ENCODE peak calls at places on chromosomes 16 and 17, in four cellular contexts. One of them, this sample, is unnamed.

GRCh38 chr17:3558603-3559269 is 1.1 kb upstream of the TRPV3 start:
- DNase-seq in prostate gland: no peak
- DNase-seq in mammary epithelial cell: peak
- DNase-seq in stomach: peak
- DNase-seq in this sample: peak

GRCh38 chr16:23254338-23254737 is 47.8 kb upstream of the SCNN1B start:
- DNase-seq in prostate gland: no peak
- DNase-seq in mammary epithelial cell: peak
- DNase-seq in stomach: no peak
- DNase-seq in this sample: no peak

GRCh38 chr16:62738631-62739030 is 702.4 kb upstream of the CDH8 start:
- DNase-seq in prostate gland: no peak
- DNase-seq in mammary epithelial cell: no peak
- DNase-seq in stomach: no peak
- DNase-seq in this sample: no peak

GRCh38 chr16:81531415-81531814 is 86.8 kb downstream of the CMIP start:
- DNase-seq in prostate gland: peak
- DNase-seq in mammary epithelial cell: peak
- DNase-seq in stomach: no peak
- DNase-seq in this sample: peak

GRCh38 chr16:22316411-22316811 is 19.2 kb downstream of the POLR3E start:
- DNase-seq in prostate gland: no peak
- DNase-seq in mammary epithelial cell: no peak
- DNase-seq in stomach: no peak
- DNase-seq in this sample: no peak

GRCh38 chr16:77499373-77500285 is 64.8 kb upstream of the ADAMTS18 start:
- DNase-seq in prostate gland: peak
- DNase-seq in mammary epithelial cell: peak
- DNase-seq in stomach: no peak
- DNase-seq in this sample: no peak

GRCh38 chr17:30291571-30292489 is at the start of gene BLMH:
- DNase-seq in prostate gland: peak
- DNase-seq in mammary epithelial cell: peak
- DNase-seq in stomach: peak
- DNase-seq in this sample: no peak

GRCh38 chr16:5882087-5882661 is 784.6 kb upstream of the EEF2KMT start:
- DNase-seq in prostate gland: no peak
- DNase-seq in mammary epithelial cell: no peak
- DNase-seq in stomach: no peak
- DNase-seq in this sample: no peak

GRCh38 chr17:81957691-81958432 is 3.1 kb downstream of the NOTUM start:
- DNase-seq in prostate gland: no peak
- DNase-seq in mammary epithelial cell: no peak
- DNase-seq in stomach: no peak
- DNase-seq in this sample: no peak

GRCh38 chr17:81693491-81694360 is 9.4 kb upstream of the MRPL12 start:
- DNase-seq in prostate gland: no peak
- DNase-seq in mammary epithelial cell: no peak
- DNase-seq in stomach: no peak
- DNase-seq in this sample: no peak

GRCh38 chr17:77580531-77580930 is 378.0 kb upstream of the TNRC6C start:
- DNase-seq in prostate gland: no peak
- DNase-seq in mammary epithelial cell: no peak
- DNase-seq in stomach: no peak
- DNase-seq in this sample: no peak

GRCh38 chr17:27506348-27507218 is 50.3 kb downstream of the KSR1 start:
- DNase-seq in prostate gland: no peak
- DNase-seq in mammary epithelial cell: no peak
- DNase-seq in stomach: no peak
- DNase-seq in this sample: no peak

GRCh38 chr17:81650951-81651350 is 5.4 kb downstream of the PDE6G start:
- DNase-seq in prostate gland: no peak
- DNase-seq in mammary epithelial cell: no peak
- DNase-seq in stomach: no peak
- DNase-seq in this sample: no peak

GRCh38 chr17:19249681-19250080 is 12.5 kb downstream of the EPN2 start:
- DNase-seq in prostate gland: no peak
- DNase-seq in mammary epithelial cell: no peak
- DNase-seq in stomach: no peak
- DNase-seq in this sample: no peak

GRCh38 chr17:55264640-55265298 is at the start of gene HLF:
- DNase-seq in prostate gland: peak
- DNase-seq in mammary epithelial cell: peak
- DNase-seq in stomach: peak
- DNase-seq in this sample: no peak

GRCh38 chr17:31522284-31522931 is 130.9 kb downstream of the RAB11FIP4 start:
- DNase-seq in prostate gland: no peak
- DNase-seq in mammary epithelial cell: no peak
- DNase-seq in stomach: no peak
- DNase-seq in this sample: no peak

GRCh38 chr17:49216953-49217650 is 6.6 kb downstream of the ABI3 start:
- DNase-seq in prostate gland: no peak
- DNase-seq in mammary epithelial cell: no peak
- DNase-seq in stomach: peak
- DNase-seq in this sample: no peak

GRCh38 chr16:81638286-81638945 is 140.7 kb upstream of the PLCG2 start:
- DNase-seq in prostate gland: no peak
- DNase-seq in mammary epithelial cell: no peak
- DNase-seq in stomach: no peak
- DNase-seq in this sample: no peak

GRCh38 chr17:64641499-64641898 is 20.6 kb downstream of the SMURF2 start:
- DNase-seq in prostate gland: no peak
- DNase-seq in mammary epithelial cell: peak
- DNase-seq in stomach: no peak
- DNase-seq in this sample: no peak

GRCh38 chr17:17179371-17179827 is 26.7 kb downstream of the PLD6 start:
- DNase-seq in prostate gland: no peak
- DNase-seq in mammary epithelial cell: peak
- DNase-seq in stomach: no peak
- DNase-seq in this sample: no peak

GRCh38 chr17:72421128-72422092 is 300.6 kb downstream of the SOX9 start:
- DNase-seq in prostate gland: peak
- DNase-seq in mammary epithelial cell: peak
- DNase-seq in stomach: peak
- DNase-seq in this sample: peak

GRCh38 chr16:85392756-85393673 is 220.1 kb upstream of the GSE1 start:
- DNase-seq in prostate gland: no peak
- DNase-seq in mammary epithelial cell: no peak
- DNase-seq in stomach: no peak
- DNase-seq in this sample: no peak

GRCh38 chr16:71441348-71441781 is 489 bp downstream of the TLE7 start:
- DNase-seq in prostate gland: no peak
- DNase-seq in mammary epithelial cell: no peak
- DNase-seq in stomach: no peak
- DNase-seq in this sample: no peak

GRCh38 chr17:35486920-35487727 is 38.6 kb upstream of the SLFN13 start:
- DNase-seq in prostate gland: no peak
- DNase-seq in mammary epithelial cell: peak
- DNase-seq in stomach: peak
- DNase-seq in this sample: peak

GRCh38 chr17:48429156-48429555 is 858 bp downstream of the SKAP1 start:
- DNase-seq in prostate gland: no peak
- DNase-seq in mammary epithelial cell: no peak
- DNase-seq in stomach: no peak
- DNase-seq in this sample: no peak

GRCh38 chr17:75487351-75488070 is 27.8 kb downstream of the CASKIN2 start:
- DNase-seq in prostate gland: no peak
- DNase-seq in mammary epithelial cell: no peak
- DNase-seq in stomach: no peak
- DNase-seq in this sample: no peak

GRCh38 chr16:24837969-24838368 is 7.8 kb upstream of the SLC5A11 start:
- DNase-seq in prostate gland: no peak
- DNase-seq in mammary epithelial cell: no peak
- DNase-seq in stomach: no peak
- DNase-seq in this sample: no peak

GRCh38 chr16:82583415-82583814 is 43.4 kb upstream of the CDH13 start:
- DNase-seq in prostate gland: no peak
- DNase-seq in mammary epithelial cell: peak
- DNase-seq in stomach: no peak
- DNase-seq in this sample: no peak

GRCh38 chr17:39178516-39178915 is 12.6 kb upstream of the ARL5C start:
- DNase-seq in prostate gland: peak
- DNase-seq in mammary epithelial cell: peak
- DNase-seq in stomach: no peak
- DNase-seq in this sample: no peak

GRCh38 chr17:73335591-73336503 is 24.0 kb upstream of the CDC42EP4 start:
- DNase-seq in prostate gland: no peak
- DNase-seq in mammary epithelial cell: peak
- DNase-seq in stomach: peak
- DNase-seq in this sample: no peak

GRCh38 chr16:29680180-29680598 is 1.2 kb downstream of the QPRT start:
- DNase-seq in prostate gland: no peak
- DNase-seq in mammary epithelial cell: no peak
- DNase-seq in stomach: no peak
- DNase-seq in this sample: no peak

GRCh38 chr16:4372578-4373355 is 1.1 kb downstream of the VASN start:
- DNase-seq in prostate gland: no peak
- DNase-seq in mammary epithelial cell: no peak
- DNase-seq in stomach: peak
- DNase-seq in this sample: no peak

GRCh38 chr17:61816538-61816937 is 46.8 kb downstream of the BRIP1 start:
- DNase-seq in prostate gland: no peak
- DNase-seq in mammary epithelial cell: no peak
- DNase-seq in stomach: no peak
- DNase-seq in this sample: no peak

GRCh38 chr16:57304169-57305061 is 19.9 kb upstream of the PLLP start:
- DNase-seq in prostate gland: no peak
- DNase-seq in mammary epithelial cell: peak
- DNase-seq in stomach: peak
- DNase-seq in this sample: no peak

GRCh38 chr17:43645765-43646481 is 15.8 kb downstream of the MEOX1 start:
- DNase-seq in prostate gland: no peak
- DNase-seq in mammary epithelial cell: no peak
- DNase-seq in stomach: peak
- DNase-seq in this sample: no peak
- H3K27ac ChIP-seq in prostate gland: peak
- H3K27ac ChIP-seq in mammary epithelial cell: no peak
- H3K27ac ChIP-seq in stomach: peak
- H3K27ac ChIP-seq in this sample: no peak

GRCh38 chr17:1873418-1873817 is 43.6 kb downstream of the RPA1 start:
- DNase-seq in prostate gland: no peak
- DNase-seq in mammary epithelial cell: no peak
- DNase-seq in stomach: no peak
- DNase-seq in this sample: no peak

GRCh38 chr17:1871743-1872142 is 41.9 kb downstream of the RPA1 start:
- DNase-seq in prostate gland: no peak
- DNase-seq in mammary epithelial cell: no peak
- DNase-seq in stomach: no peak
- DNase-seq in this sample: no peak

GRCh38 chr17:1872976-1873375 is 43.2 kb downstream of the RPA1 start:
- DNase-seq in prostate gland: no peak
- DNase-seq in mammary epithelial cell: no peak
- DNase-seq in stomach: no peak
- DNase-seq in this sample: no peak

GRCh38 chr17:1870592-1870991 is 40.8 kb downstream of the RPA1 start:
- DNase-seq in prostate gland: no peak
- DNase-seq in mammary epithelial cell: no peak
- DNase-seq in stomach: no peak
- DNase-seq in this sample: no peak

GRCh38 chr17:1872254-1872653 is 42.4 kb downstream of the RPA1 start:
- DNase-seq in prostate gland: no peak
- DNase-seq in mammary epithelial cell: no peak
- DNase-seq in stomach: no peak
- DNase-seq in this sample: no peak
- H3K27ac ChIP-seq in prostate gland: no peak
- H3K27ac ChIP-seq in mammary epithelial cell: no peak
- H3K27ac ChIP-seq in stomach: no peak
- H3K27ac ChIP-seq in this sample: no peak

GRCh38 chr17:15966879-15967248 is 21.9 kb downstream of the ADORA2B start:
- DNase-seq in prostate gland: no peak
- DNase-seq in mammary epithelial cell: no peak
- DNase-seq in stomach: no peak
- DNase-seq in this sample: no peak

GRCh38 chr17:15967706-15968399 is 22.9 kb downstream of the ADORA2B start:
- DNase-seq in prostate gland: no peak
- DNase-seq in mammary epithelial cell: no peak
- DNase-seq in stomach: no peak
- DNase-seq in this sample: no peak

GRCh38 chr17:15963670-15964110 is 18.8 kb downstream of the ADORA2B start:
- DNase-seq in prostate gland: no peak
- DNase-seq in mammary epithelial cell: peak
- DNase-seq in stomach: no peak
- DNase-seq in this sample: peak

GRCh38 chr17:15965510-15965909 is 20.6 kb downstream of the ADORA2B start:
- DNase-seq in prostate gland: no peak
- DNase-seq in mammary epithelial cell: no peak
- DNase-seq in stomach: no peak
- DNase-seq in this sample: no peak

GRCh38 chr17:15966183-15966878 is 21.4 kb downstream of the ADORA2B start:
- DNase-seq in prostate gland: peak
- DNase-seq in mammary epithelial cell: no peak
- DNase-seq in stomach: peak
- DNase-seq in this sample: no peak
- H3K27ac ChIP-seq in prostate gland: no peak
- H3K27ac ChIP-seq in mammary epithelial cell: peak
- H3K27ac ChIP-seq in stomach: peak
- H3K27ac ChIP-seq in this sample: no peak

GRCh38 chr16:27402569-27402963 is 592 bp downstream of the IL21R start:
- DNase-seq in prostate gland: no peak
- DNase-seq in mammary epithelial cell: no peak
- DNase-seq in stomach: no peak
- DNase-seq in this sample: no peak

GRCh38 chr16:27403601-27403992 is 1.6 kb downstream of the IL21R start:
- DNase-seq in prostate gland: no peak
- DNase-seq in mammary epithelial cell: no peak
- DNase-seq in stomach: no peak
- DNase-seq in this sample: no peak

GRCh38 chr16:27404163-27404823 is 2.3 kb downstream of the IL21R start:
- DNase-seq in prostate gland: no peak
- DNase-seq in mammary epithelial cell: no peak
- DNase-seq in stomach: no peak
- DNase-seq in this sample: no peak

GRCh38 chr16:27401768-27402568 is at the start of gene IL21R:
- DNase-seq in prostate gland: no peak
- DNase-seq in mammary epithelial cell: no peak
- DNase-seq in stomach: peak
- DNase-seq in this sample: no peak

DNA sequence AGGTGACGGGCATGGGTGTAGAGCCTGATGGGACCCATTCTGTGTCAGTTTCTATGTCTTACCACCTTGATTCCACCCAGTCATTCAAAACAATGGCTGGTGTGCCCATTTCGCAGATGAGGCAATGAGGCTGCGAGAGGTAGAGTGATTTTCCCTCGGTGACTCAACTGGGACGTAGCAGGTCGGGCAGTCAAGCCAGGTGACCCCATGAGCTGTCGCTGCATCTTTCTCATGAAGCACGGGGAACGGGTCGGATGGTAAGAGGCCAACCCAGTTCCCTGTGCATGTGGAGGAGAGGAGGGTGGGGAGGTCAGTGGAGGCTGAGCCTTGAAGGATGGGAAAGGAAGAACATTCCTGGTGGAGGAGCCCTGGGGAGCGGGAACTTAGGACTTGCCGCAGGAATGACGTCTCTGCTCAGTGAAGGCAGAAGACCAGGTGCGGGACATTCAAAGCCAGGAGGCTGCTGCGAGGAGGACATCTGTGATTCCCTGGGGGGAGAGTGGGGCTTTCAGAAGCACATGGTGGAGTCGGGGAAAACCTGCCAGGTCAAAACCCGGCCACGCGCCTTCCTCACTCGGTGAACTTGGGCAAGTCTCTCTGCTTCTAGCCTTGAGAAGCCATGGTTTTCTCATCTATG is 1.1 kb downstream of the IL21R start:
- DNase-seq in prostate gland: no peak
- DNase-seq in mammary epithelial cell: no peak
- DNase-seq in stomach: no peak
- DNase-seq in this sample: no peak
- H3K27ac ChIP-seq in prostate gland: no peak
- H3K27ac ChIP-seq in mammary epithelial cell: no peak
- H3K27ac ChIP-seq in stomach: no peak
- H3K27ac ChIP-seq in this sample: no peak

This sample was measured in epithelial cell of prostate.